ENCODE peak calls at places on chromosomes 3 and 15, in five cellular contexts. A is lower lobe of right lung, F is PC-3, C is HepG2, Z is colonic mucosa. W is an unnamed sample.

GRCh38 chr15:92638291-92638708 is 17.3 kb downstream of the FAM174B start:
- DNase-seq in A (peak; percentile 65), F (peak; percentile 85), C (peak; percentile 16), Z (no peak), W (no peak)

GRCh38 chr3:122961146-122961545 is 66.4 kb downstream of the SEMA5B start:
- DNase-seq in A (no peak), F (no peak), C (no peak), Z (no peak), W (no peak)

GRCh38 chr3:195847061-195847950 is 35.6 kb upstream of the MUC4 start:
- DNase-seq in A (no peak), F (peak; percentile 55), C (peak; percentile 83), Z (peak; percentile 52), W (no peak)

GRCh38 chr3:120440001-120440703 is 10.6 kb downstream of the FSTL1 start:
- DNase-seq in A (no peak), F (peak; percentile 61), C (no peak), Z (no peak), W (no peak)

GRCh38 chr15:48250640-48251076 is 44.6 kb downstream of the SLC12A1 start:
- DNase-seq in A (no peak), F (peak; percentile 60), C (peak; percentile 25), Z (peak; percentile 20), W (peak; percentile 49)

GRCh38 chr3:129441215-129441614 is 1.2 kb downstream of the IFT122 start:
- DNase-seq in A (no peak), F (no peak), C (no peak), Z (no peak), W (no peak)

GRCh38 chr3:113243846-113244245 is 32.5 kb downstream of the BOC start:
- DNase-seq in A (no peak), F (no peak), C (no peak), Z (no peak), W (no peak)

GRCh38 chr3:134462236-134463059 is 23.3 kb downstream of the ANAPC13 start:
- DNase-seq in A (no peak), F (no peak), C (no peak), Z (no peak), W (no peak)

GRCh38 chr15:91882858-91883586 is 29.5 kb downstream of the SLCO3A1 start:
- DNase-seq in A (no peak), F (no peak), C (no peak), Z (no peak), W (no peak)

GRCh38 chr15:38853608-38854007 is 289.0 kb upstream of the RASGRP1 start:
- DNase-seq in A (no peak), F (peak; percentile 36), C (no peak), Z (no peak), W (no peak)

GRCh38 chr3:36707623-36708409 is 56.5 kb downstream of the DCLK3 start:
- DNase-seq in A (no peak), F (peak; percentile 54), C (no peak), Z (no peak), W (no peak)

GRCh38 chr15:63238796-63239195 is 38.6 kb upstream of the APH1B start:
- DNase-seq in A (no peak), F (peak; percentile 6), C (no peak), Z (no peak), W (no peak)

GRCh38 chr15:90101969-90102890 is at the start of gene IDH2:
- DNase-seq in A (peak; percentile 87), F (peak; percentile 89), C (peak; percentile 48), Z (peak; percentile 84), W (peak; percentile 75)

GRCh38 chr3:105259505-105259904 is 107.2 kb upstream of the ALCAM start:
- DNase-seq in A (no peak), F (no peak), C (no peak), Z (no peak), W (no peak)

GRCh38 chr3:184766555-184767261 is 45.3 kb upstream of the VPS8 start:
- DNase-seq in A (no peak), F (no peak), C (no peak), Z (no peak), W (no peak)

GRCh38 chr15:91127236-91127914 is 27.3 kb downstream of the SV2B start:
- DNase-seq in A (no peak), F (no peak), C (no peak), Z (no peak), W (no peak)

GRCh38 chr3:197428117-197428761 is 127.5 kb downstream of the BDH1 start:
- DNase-seq in A (no peak), F (peak; percentile 57), C (peak; percentile 28), Z (peak; percentile 85), W (no peak)

GRCh38 chr3:45082139-45082538 is 56.0 kb downstream of the CLEC3B start:
- DNase-seq in A (no peak), F (no peak), C (no peak), Z (no peak), W (no peak)

GRCh38 chr3:71581981-71582611 is 1.4 kb downstream of the FOXP1 start:
- DNase-seq in A (peak; percentile 83), F (peak; percentile 48), C (peak; percentile 58), Z (peak; percentile 60), W (peak; percentile 54)

GRCh38 chr3:117622130-117622841 is 912.7 kb downstream of the TUSC7 start:
- DNase-seq in A (no peak), F (peak; percentile 61), C (no peak), Z (no peak), W (no peak)

GRCh38 chr3:37770938-37771918 is 90.5 kb upstream of the CTDSPL start:
- DNase-seq in A (no peak), F (no peak), C (no peak), Z (no peak), W (peak; percentile 92)

GRCh38 chr3:23055733-23056376 is 147.3 kb upstream of the UBE2E2 start:
- DNase-seq in A (no peak), F (peak; percentile 86), C (no peak), Z (no peak), W (no peak)

GRCh38 chr3:131158434-131158833 is 131.8 kb downstream of the NEK11 start:
- DNase-seq in A (no peak), F (no peak), C (no peak), Z (no peak), W (no peak)

GRCh38 chr15:68644088-68644904 is 65.5 kb downstream of the CORO2B start:
- DNase-seq in A (no peak), F (peak; percentile 45), C (no peak), Z (no peak), W (no peak)

GRCh38 chr3:13689373-13690265 is 140.7 kb downstream of the FBLN2 start:
- DNase-seq in A (no peak), F (no peak), C (no peak), Z (no peak), W (no peak)

GRCh38 chr3:14428087-14429067 is 26.0 kb downstream of the SLC6A6 start:
- DNase-seq in A (no peak), F (no peak), C (no peak), Z (no peak), W (no peak)

GRCh38 chr3:160053048-160053391 is 64.4 kb downstream of the IL12A start:
- DNase-seq in A (no peak), F (no peak), C (no peak), Z (no peak), W (no peak)

DNA sequence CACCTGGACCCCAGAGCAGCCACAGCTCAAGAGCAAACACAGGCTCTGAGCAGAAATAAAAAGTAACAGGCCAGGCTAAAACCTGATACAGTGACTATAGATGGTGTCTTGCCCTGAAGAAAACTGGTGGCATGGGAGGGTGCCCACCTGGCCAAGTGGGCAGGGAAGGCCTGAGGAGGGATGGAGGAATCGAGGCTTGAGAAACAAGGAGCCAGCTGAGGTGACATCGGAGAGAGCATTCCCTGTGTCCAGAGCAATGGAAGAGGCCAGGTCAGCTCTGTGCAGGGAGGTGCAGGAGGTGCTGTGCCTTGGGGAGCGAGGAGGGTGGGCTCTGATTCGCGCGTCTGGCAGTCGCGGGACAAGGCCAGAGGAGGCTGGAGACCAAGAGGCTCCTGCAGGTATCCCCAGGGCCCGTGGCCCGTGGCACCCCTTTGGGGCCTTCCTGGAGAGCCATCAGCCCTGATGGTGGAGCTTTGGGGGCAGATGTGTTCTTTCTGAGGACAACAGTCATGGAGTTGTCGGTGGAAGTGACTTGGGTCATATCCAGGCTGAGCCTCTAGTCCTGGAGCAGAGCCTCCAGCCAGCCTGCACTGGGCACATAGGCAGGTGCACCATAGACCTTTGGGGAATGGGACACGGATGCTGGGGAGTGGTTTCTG is 56.1 kb downstream of the PLXNA1 start:
- DNase-seq in A (peak; percentile 21), F (no peak), C (no peak), Z (no peak), W (no peak)
- H3K4me3 ChIP-seq in A (no peak overlapping the region), F (no peak overlapping the region), C (no peak overlapping the region), Z (no peak overlapping the region), W (no peak overlapping the region)

DNA sequence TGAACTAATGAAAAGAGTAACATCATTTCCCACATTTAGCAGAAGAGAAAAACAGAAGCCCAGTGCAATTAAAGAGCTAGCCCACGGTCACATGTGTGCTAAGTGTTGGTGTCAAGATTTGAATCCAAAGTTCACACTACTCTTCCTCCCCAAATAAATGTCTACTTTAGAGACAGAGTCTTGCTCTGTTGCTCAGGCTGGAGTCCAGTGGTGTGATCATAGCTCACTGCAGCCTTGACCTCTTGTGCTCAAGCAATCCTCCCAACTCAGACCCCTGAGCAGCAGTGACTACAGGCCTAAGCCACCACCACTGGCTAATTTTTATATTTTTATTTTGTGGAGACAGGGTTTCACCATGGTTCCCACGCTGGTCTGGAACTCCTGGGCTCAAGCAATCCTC is 4.8 kb downstream of the OSBPL10 start:
- DNase-seq in A (no peak), F (no peak), C (no peak), Z (no peak), W (no peak)
- H3K36me3 ChIP-seq in A (no peaks in the 10 kb centered on the region), F (peaks cover 9% of the 10 kb centered on the region), C (peaks cover 2% of the 10 kb centered on the region), Z (no peaks in the 10 kb centered on the region), W (no peaks in the 10 kb centered on the region)

DNA sequence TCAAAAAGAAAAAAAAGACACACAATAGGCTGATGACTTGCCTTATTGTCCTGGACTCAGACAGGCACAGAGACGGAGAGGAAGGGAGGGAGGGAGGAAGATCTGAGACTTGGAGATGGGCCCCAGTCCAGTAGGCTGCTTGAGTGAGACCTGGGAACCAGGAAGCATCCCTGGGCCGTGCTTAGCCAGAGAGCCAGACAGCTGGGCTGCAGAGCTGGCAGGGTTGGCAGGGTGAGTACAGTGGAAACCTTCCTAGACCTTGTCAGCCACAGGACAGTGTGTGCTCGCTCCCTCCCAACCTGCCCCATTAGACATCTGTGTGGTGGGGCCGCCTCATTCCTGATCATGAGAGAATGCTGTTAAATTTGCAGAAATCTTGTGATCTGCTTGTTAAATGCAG is 107.9 kb upstream of the ALDH1A3 start:
- DNase-seq in A (no peak), F (no peak), C (no peak), Z (no peak), W (peak; percentile 75)
- H3K4me3 ChIP-seq in A (no peak overlapping the region), F (no peak overlapping the region), C (no peak overlapping the region), Z (no peak overlapping the region), W (no peak overlapping the region)

GRCh38 chr15:34304613-34305012 is 33.0 kb downstream of the SLC12A6 start:
- DNase-seq in A (no peak), F (peak; percentile 9), C (peak; percentile 15), Z (no peak), W (no peak)
- H3K36me3 ChIP-seq in A (no peaks in the 10 kb centered on the region), F (no peaks in the 10 kb centered on the region), C (peaks cover 2% of the 10 kb centered on the region), Z (no peaks in the 10 kb centered on the region), W (no peaks in the 10 kb centered on the region)

GRCh38 chr3:64693031-64693430 is 5.2 kb upstream of the ADAMTS9 start:
- DNase-seq in A (no peak), F (no peak), C (no peak), Z (no peak), W (no peak)
- H3K4me3 ChIP-seq in A (no peak overlapping the region), F (no peak overlapping the region), C (no peak overlapping the region), Z (no peak overlapping the region), W (no peak overlapping the region)

W was measured in testis.